ENCODE peak calls at places on chromosomes 13 and 19, in four cellular contexts. L is GM12891, V is K562, W is GM12878. A is an unnamed sample.

GRCh38 chr13:100128838-100129237 is 39.9 kb downstream of the PCCA start:
- DNase-seq in L (no peak), V (no peak), W (no peak), A (no peak)

GRCh38 chr13:73849292-73849691 is 284.9 kb downstream of the KLF12 start:
- DNase-seq in L (no peak), V (no peak), W (no peak), A (no peak)

GRCh38 chr13:29619995-29620394 is 24.5 kb upstream of the SLC7A1 start:
- DNase-seq in L (no peak), V (no peak), W (no peak), A (no peak)

GRCh38 chr19:29965529-29965928 is 23.5 kb downstream of the URI1 start:
- DNase-seq in L (no peak), V (no peak), W (no peak), A (no peak)

GRCh38 chr19:45125975-45126493 is 33.1 kb downstream of the PPP1R37 start:
- DNase-seq in L (no peak), V (peak; percentile 66), W (no peak), A (peak; percentile 54)

GRCh38 chr13:114112231-114112825 is 20.1 kb downstream of the RASA3 start:
- DNase-seq in L (no peak), V (no peak), W (no peak), A (no peak)

GRCh38 chr19:55641376-55642152 is 762 bp downstream of the ZNF580 start:
- DNase-seq in L (no peak), V (peak; percentile 27), W (no peak), A (no peak)

GRCh38 chr19:38224014-38224862 is at the start of gene DPF1:
- DNase-seq in L (peak; percentile 93), V (peak; percentile 96), W (peak; percentile 17), A (no peak)

GRCh38 chr19:10848208-10848843 is at the start of gene C19orf38:
- DNase-seq in L (no peak), V (no peak), W (no peak), A (no peak)

GRCh38 chr13:104099750-104100149 is 1033.5 kb upstream of the SLC10A2 start:
- DNase-seq in L (no peak), V (no peak), W (no peak), A (no peak)

GRCh38 chr13:110443633-110444225 is 117.8 kb downstream of the RAB20 start:
- DNase-seq in L (no peak), V (no peak), W (no peak), A (no peak)

DNA sequence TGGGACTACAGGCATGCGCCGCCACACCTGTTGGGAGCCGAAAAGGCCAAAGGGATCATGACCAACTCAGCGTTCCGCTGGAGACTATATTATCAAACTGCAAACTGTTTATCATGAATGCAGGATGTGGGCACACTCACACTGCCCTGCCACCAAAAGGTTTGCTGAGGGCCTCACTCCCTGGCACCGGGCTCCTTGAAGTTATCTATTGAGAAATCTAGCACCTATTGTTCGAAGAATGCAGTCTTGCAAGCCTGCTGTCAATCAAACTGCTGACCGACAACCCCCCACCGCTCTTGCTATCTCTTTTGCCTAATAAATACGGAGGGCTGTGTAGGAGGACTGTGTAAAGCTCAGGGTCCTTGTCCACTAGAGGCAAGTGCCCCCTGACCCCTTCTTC is 5.2 kb upstream of the ZNF836 start:
- DNase-seq in L (no peak), V (no peak), W (no peak), A (no peak)
- TF ChIP-seq SPI1 in L (no peak), V (no peak), W (no peak), A (no peak)

GRCh38 chr13:23504188-23504587 is 66.0 kb upstream of the TNFRSF19 start:
- DNase-seq in L (no peak), V (no peak), W (no peak), A (no peak)

GRCh38 chr13:23506071-23506820 is 64.0 kb upstream of the TNFRSF19 start:
- DNase-seq in L (no peak), V (no peak), W (no peak), A (no peak)

GRCh38 chr13:23505007-23505406 is 65.2 kb upstream of the TNFRSF19 start:
- DNase-seq in L (no peak), V (no peak), W (no peak), A (no peak)

GRCh38 chr13:23509781-23510543 is 60.2 kb upstream of the TNFRSF19 start:
- DNase-seq in L (no peak), V (no peak), W (no peak), A (no peak)

GRCh38 chr13:23506821-23507210 is 63.4 kb upstream of the TNFRSF19 start:
- DNase-seq in L (no peak), V (no peak), W (no peak), A (no peak)
- TF ChIP-seq SPI1 in L (no peak), V (no peak), W (no peak), A (no peak)

GRCh38 chr13:40330950-40331349 is 335.5 kb downstream of the FOXO1 start:
- DNase-seq in L (no peak), V (no peak), W (no peak), A (no peak)
- TF ChIP-seq SPI1 in L (no peak), V (no peak), W (no peak), A (no peak)

GRCh38 chr13:52047463-52047862 is 23.0 kb downstream of the UTP14C start:
- DNase-seq in L (no peak), V (no peak), W (no peak), A (no peak)
- TF ChIP-seq SPI1 in L (no peak), V (no peak), W (no peak), A (no peak)